ENCODE peak calls at places on chromosomes 3 and 15, in nine cellular contexts. B, F, N, C, W, Q, S, I and Z are unnamed samples.

GRCh38 chr3:62159693-62160092 is 213.7 kb downstream of the FEZF2 start:
- DNase-seq in I (no peak), W (peak; percentile 65), N (no peak), S (no peak), B (peak; percentile 87), F (peak; percentile 76), Q (peak; percentile 89), C (peak; percentile 75), Z (peak; percentile 88)

GRCh38 chr3:47082519-47082918 is 81.4 kb downstream of the SETD2 start:
- DNase-seq in F (no peak), N (no peak), W (no peak), S (no peak), C (peak; percentile 60), I (no peak), B (peak; percentile 51), Q (no peak), Z (no peak)

GRCh38 chr3:15512173-15512572 is 9.3 kb downstream of the COLQ start:
- DNase-seq in Q (no peak), I (no peak), S (peak; percentile 94), F (peak; percentile 43), C (peak; percentile 24), N (peak; percentile 10), B (peak; percentile 36), W (peak; percentile 69), Z (peak; percentile 32)

GRCh38 chr15:96851613-96852012 is 521.1 kb downstream of the NR2F2 start:
- DNase-seq in N (no peak), W (no peak), S (no peak), C (no peak), F (no peak), I (no peak), Q (peak; percentile 88), B (peak; percentile 72), Z (peak; percentile 81)

GRCh38 chr3:31197941-31198340 is 303.5 kb upstream of the GADL1 start:
- DNase-seq in C (peak; percentile 44), Q (no peak), B (no peak), N (no peak), F (no peak), W (no peak), S (no peak), I (no peak), Z (no peak)

GRCh38 chr15:99955532-99955931 is 222.3 kb upstream of the LYSMD4 start:
- DNase-seq in B (no peak), C (no peak), W (no peak), I (no peak), N (no peak), Q (no peak), F (no peak), S (no peak), Z (no peak)

GRCh38 chr3:176789281-176789705 is 408.0 kb downstream of the TBL1XR1 start:
- DNase-seq in W (no peak), C (no peak), S (no peak), B (peak; percentile 31), I (no peak), N (no peak), F (no peak), Q (no peak), Z (no peak)

GRCh38 chr3:37852771-37853170 is 8.9 kb upstream of the CTDSPL start:
- DNase-seq in F (no peak), C (no peak), Q (no peak), W (no peak), S (no peak), I (no peak), N (no peak), B (no peak), Z (no peak)

GRCh38 chr3:7144696-7145308 is 283.9 kb downstream of the GRM7 start:
- DNase-seq in F (no peak), W (no peak), C (peak; percentile 2), S (no peak), B (peak; percentile 1), N (no peak), Q (no peak), I (no peak), Z (no peak)

GRCh38 chr3:180570238-180570637 is 31.7 kb upstream of the TTC14 start:
- DNase-seq in N (no peak), C (no peak), W (no peak), B (no peak), S (no peak), Q (no peak), F (no peak), I (no peak), Z (no peak)

GRCh38 chr3:5441401-5441800 is 253.9 kb downstream of the EDEM1 start:
- DNase-seq in W (no peak), N (no peak), I (no peak), B (no peak), F (no peak), Q (no peak), C (no peak), S (no peak), Z (no peak)

GRCh38 chr3:195015021-195015420 is 255.9 kb downstream of the XXYLT1 start:
- DNase-seq in W (no peak), B (peak; percentile 76), I (no peak), N (no peak), C (no peak), F (no peak), Q (no peak), S (peak; percentile 47), Z (no peak)

GRCh38 chr3:179801263-179801662 is 148.4 kb downstream of the USP13 start:
- DNase-seq in S (peak; percentile 53), F (no peak), N (no peak), B (peak; percentile 68), C (peak; percentile 96), W (no peak), I (no peak), Q (peak; percentile 76), Z (no peak)

GRCh38 chr15:26561130-26561529 is 211.7 kb downstream of the GABRB3 start:
- DNase-seq in W (no peak), F (no peak), Q (no peak), C (no peak), I (no peak), N (no peak), B (no peak), S (no peak), Z (no peak)

GRCh38 chr3:187667526-187667925 is 2.7 kb downstream of the SST start:
- DNase-seq in C (no peak), B (no peak), N (no peak), Q (no peak), W (no peak), F (no peak), I (no peak), S (no peak), Z (no peak)

GRCh38 chr15:73927003-73927475 is 777 bp downstream of the LOXL1 start:
- DNase-seq in Q (no peak), B (no peak), N (no peak), C (peak; percentile 66), F (peak; percentile 60), W (peak; percentile 90), I (peak; percentile 20), S (peak; percentile 98), Z (peak; percentile 48)

GRCh38 chr3:13494463-13495350 is 14.6 kb downstream of the HDAC11 start:
- DNase-seq in I (no peak), W (peak; percentile 56), B (no peak), F (no peak), S (no peak), N (peak; percentile 82), Q (peak; percentile 15), C (peak; percentile 68), Z (no peak)

GRCh38 chr3:70789878-70790277 is 477.4 kb upstream of the MDFIC2 start:
- DNase-seq in F (no peak), I (no peak), C (no peak), W (no peak), Q (no peak), S (no peak), N (no peak), B (no peak), Z (no peak)
- H3K27ac ChIP-seq in F (no peak overlapping the region), I (no peak overlapping the region), C (no peak overlapping the region), W (no peak overlapping the region), Q (no peak overlapping the region), S (no peak overlapping the region), N (no peak overlapping the region), B (no peak overlapping the region), Z (no peak overlapping the region)

DNA sequence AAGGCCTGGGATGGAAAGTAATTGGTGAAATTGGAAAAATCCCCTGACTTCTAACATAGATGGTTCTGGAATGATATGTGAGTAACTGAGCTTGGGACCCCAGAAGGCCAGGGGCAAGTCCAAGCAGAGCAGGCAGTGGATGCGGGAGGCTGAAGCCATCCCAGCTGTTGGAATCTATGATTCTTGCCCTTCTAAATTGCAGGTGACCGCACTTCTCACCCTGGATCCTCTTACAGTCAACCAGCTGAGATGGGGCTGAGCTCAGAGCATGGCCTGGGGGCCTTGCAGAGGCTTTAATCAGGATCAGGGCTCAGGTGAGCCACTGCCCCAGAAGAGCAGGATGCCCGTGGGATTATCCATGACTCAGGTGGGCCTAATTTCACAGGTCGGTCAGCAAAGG is 117.1 kb upstream of the ATP2B2 start:
- DNase-seq in N (no peak), S (no peak), Q (no peak), B (no peak), I (no peak), F (no peak), W (no peak), C (no peak), Z (no peak)
- H3K27ac ChIP-seq in N (no peak overlapping the region), S (no peak overlapping the region), Q (no peak overlapping the region), B (no peak overlapping the region), I (no peak overlapping the region), F (no peak overlapping the region), W (no peak overlapping the region), C (no peak overlapping the region), Z (no peak overlapping the region)

GRCh38 chr3:100783619-100784018 is 74.3 kb downstream of the TFG start:
- DNase-seq in F (no peak), N (no peak), C (no peak), I (no peak), B (no peak), S (no peak), W (no peak), Q (no peak), Z (no peak)
- H3K27ac ChIP-seq in F (no peak overlapping the region), N (no peak overlapping the region), C (peak overlapping the region; percentile 23), I (no peak overlapping the region), B (no peak overlapping the region), S (no peak overlapping the region), W (no peak overlapping the region), Q (no peak overlapping the region), Z (no peak overlapping the region)

GRCh38 chr3:112116777-112117186 is 16.3 kb downstream of the GCSAM start:
- DNase-seq in F (no peak), W (no peak), N (no peak), S (no peak), C (no peak), Q (no peak), I (no peak), B (no peak), Z (no peak)
- H3K27ac ChIP-seq in F (no peak overlapping the region), W (peak overlapping the region; percentile 43), N (no peak overlapping the region), S (no peak overlapping the region), C (no peak overlapping the region), Q (no peak overlapping the region), I (no peak overlapping the region), B (no peak overlapping the region), Z (no peak overlapping the region)